ENCODE peak calls at places on chromosomes 2 and 18, in nine cellular contexts. Z is GM23338, M is A549, T is HCT116, Q is HepG2, S is Panc1, E is HL-60, U is SK-N-SH, G is K562. C is an unnamed sample.

GRCh38 chr2:31547485-31547884 is 33.3 kb downstream of the SRD5A2 start:
- DNase-seq in Z (no peak), M (no peak), T (no peak), Q (no peak), S (no peak), E (no peak), U (no peak), G (no peak), C (no peak)

GRCh38 chr2:187390891-187391290 is 57.2 kb downstream of the CALCRL start:
- DNase-seq in Z (no peak), M (peak), T (peak), Q (peak), S (peak), E (no peak), U (no peak), G (no peak), C (no peak)

GRCh38 chr2:231392431-231393148 is 2.9 kb upstream of the B3GNT7 start:
- DNase-seq in Z (no peak), M (no peak), T (no peak), Q (no peak), S (no peak), E (no peak), U (peak), G (no peak), C (no peak)

GRCh38 chr2:176285321-176285720 is 16.1 kb downstream of the MTX2 start:
- DNase-seq in Z (no peak), M (no peak), T (no peak), Q (no peak), S (no peak), E (no peak), U (no peak), G (no peak), C (no peak)

GRCh38 chr18:11008544-11008943 is 140.8 kb downstream of the PIEZO2 start:
- DNase-seq in Z (no peak), M (no peak), T (no peak), Q (peak), S (no peak), E (no peak), U (no peak), G (no peak), C (no peak)

GRCh38 chr2:231306791-231307440 is 88.6 kb upstream of the B3GNT7 start:
- DNase-seq in Z (no peak), M (no peak), T (no peak), Q (no peak), S (no peak), E (no peak), U (no peak), G (no peak), C (no peak)

GRCh38 chr2:117027646-117028045 is 786.8 kb upstream of the DDX18 start:
- DNase-seq in Z (no peak), M (no peak), T (no peak), Q (no peak), S (no peak), E (no peak), U (no peak), G (no peak), C (no peak)

GRCh38 chr18:44080054-44080453 is 600.6 kb upstream of the SETBP1 start:
- DNase-seq in Z (no peak), M (no peak), T (no peak), Q (no peak), S (no peak), E (no peak), U (no peak), G (no peak), C (no peak)

GRCh38 chr2:66577331-66578041 is 142.6 kb downstream of the MEIS1 start:
- DNase-seq in Z (peak), M (peak), T (no peak), Q (no peak), S (no peak), E (no peak), U (no peak), G (no peak), C (no peak)

GRCh38 chr2:47569658-47570398 is 166.9 kb downstream of the MSH2 start:
- DNase-seq in Z (peak), M (no peak), T (no peak), Q (no peak), S (no peak), E (no peak), U (peak), G (no peak), C (no peak)

GRCh38 chr2:119598576-119598975 is 54.3 kb downstream of the CFAP221 start:
- DNase-seq in Z (no peak), M (no peak), T (no peak), Q (no peak), S (no peak), E (no peak), U (peak), G (no peak), C (no peak)

GRCh38 chr2:205948496-205948837 is 137.5 kb downstream of the INO80D start:
- DNase-seq in Z (no peak), M (no peak), T (no peak), Q (no peak), S (no peak), E (no peak), U (no peak), G (no peak), C (no peak)

GRCh38 chr2:7692657-7693161 is 775.5 kb downstream of the RNF144A start:
- DNase-seq in Z (no peak), M (no peak), T (no peak), Q (no peak), S (no peak), E (no peak), U (no peak), G (no peak), C (no peak)

GRCh38 chr2:240933048-240933965 is 27.2 kb downstream of the CROCC2 start:
- DNase-seq in Z (no peak), M (no peak), T (no peak), Q (no peak), S (no peak), E (no peak), U (peak), G (no peak), C (no peak)

GRCh38 chr2:43576983-43577892 is 18.6 kb downstream of the THADA start:
- DNase-seq in Z (peak), M (peak), T (no peak), Q (peak), S (no peak), E (no peak), U (peak), G (peak), C (no peak)

GRCh38 chr18:48575658-48576453 is 37.0 kb downstream of the CTIF start:
- DNase-seq in Z (no peak), M (no peak), T (no peak), Q (peak), S (no peak), E (no peak), U (no peak), G (no peak), C (no peak)

GRCh38 chr2:37833420-37833819 is 91.7 kb upstream of the RMDN2 start:
- DNase-seq in Z (no peak), M (no peak), T (no peak), Q (no peak), S (no peak), E (no peak), U (no peak), G (no peak), C (no peak)

GRCh38 chr2:11347403-11347965 is 3.0 kb upstream of the ROCK2 start:
- DNase-seq in Z (no peak), M (no peak), T (no peak), Q (no peak), S (no peak), E (no peak), U (no peak), G (no peak), C (no peak)

GRCh38 chr18:37440206-37440605 is 125.4 kb downstream of the CELF4 start:
- DNase-seq in Z (no peak), M (no peak), T (no peak), Q (no peak), S (no peak), E (no peak), U (no peak), G (no peak), C (no peak)

GRCh38 chr2:152421521-152422367 is 86.8 kb downstream of the FMNL2 start:
- DNase-seq in Z (no peak), M (peak), T (peak), Q (peak), S (peak), E (peak), U (peak), G (no peak), C (no peak)

GRCh38 chr2:222641336-222641735 is 14.6 kb downstream of the FARSB start:
- DNase-seq in Z (no peak), M (no peak), T (no peak), Q (no peak), S (no peak), E (no peak), U (no peak), G (no peak), C (no peak)

GRCh38 chr2:118110991-118111390 is 22.7 kb downstream of the INSIG2 start:
- DNase-seq in Z (no peak), M (no peak), T (no peak), Q (no peak), S (no peak), E (no peak), U (no peak), G (no peak), C (no peak)

GRCh38 chr2:126786765-126787164 is 111.9 kb upstream of the TEX51 start:
- DNase-seq in Z (no peak), M (no peak), T (no peak), Q (no peak), S (no peak), E (no peak), U (no peak), G (no peak), C (no peak)

GRCh38 chr18:66439207-66439606 is 164.7 kb downstream of the CDH19 start:
- DNase-seq in Z (no peak), M (no peak), T (no peak), Q (no peak), S (no peak), E (no peak), U (no peak), G (no peak), C (no peak)

GRCh38 chr18:50853863-50854271 is 25.1 kb upstream of the ME2 start:
- DNase-seq in Z (no peak), M (peak), T (no peak), Q (peak), S (peak), E (peak), U (no peak), G (no peak), C (no peak)

GRCh38 chr18:33606621-33607020 is 28.6 kb downstream of the ASXL3 start:
- DNase-seq in Z (peak), M (no peak), T (no peak), Q (no peak), S (no peak), E (no peak), U (no peak), G (no peak), C (no peak)

GRCh38 chr2:128236491-128237035 is 82.1 kb downstream of the HS6ST1 start:
- DNase-seq in Z (no peak), M (no peak), T (no peak), Q (no peak), S (no peak), E (no peak), U (no peak), G (no peak), C (no peak)

DNA sequence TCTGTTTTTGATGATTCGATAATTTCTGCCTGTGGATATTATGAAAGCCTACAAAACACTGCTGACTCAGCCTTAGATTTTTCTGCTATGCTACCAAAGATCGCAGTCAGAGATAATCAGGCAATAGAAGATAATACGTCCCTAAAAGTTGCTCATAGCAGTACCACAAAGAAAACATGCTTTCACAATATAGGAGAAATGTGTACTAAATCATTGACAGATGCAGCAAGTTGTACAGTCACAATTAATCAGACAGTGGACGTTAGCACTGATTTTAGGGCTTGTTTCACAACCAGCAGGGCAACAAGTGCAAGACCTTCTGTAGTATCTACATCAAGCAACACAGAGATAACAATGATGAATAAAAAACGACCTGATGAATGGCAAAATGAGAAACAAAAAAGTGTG is 19.5 kb downstream of the RBM44 start:
- DNase-seq in Z (no peak), M (no peak), T (no peak), Q (no peak), S (no peak), E (peak), U (no peak), G (no peak), C (no peak)
- TF ChIP-seq REST in Z (no peak), M (no peak), T (no peak), Q (no peak), S (no peak), E (no peak), U (no peak), G (no peak), C (no peak)

DNA sequence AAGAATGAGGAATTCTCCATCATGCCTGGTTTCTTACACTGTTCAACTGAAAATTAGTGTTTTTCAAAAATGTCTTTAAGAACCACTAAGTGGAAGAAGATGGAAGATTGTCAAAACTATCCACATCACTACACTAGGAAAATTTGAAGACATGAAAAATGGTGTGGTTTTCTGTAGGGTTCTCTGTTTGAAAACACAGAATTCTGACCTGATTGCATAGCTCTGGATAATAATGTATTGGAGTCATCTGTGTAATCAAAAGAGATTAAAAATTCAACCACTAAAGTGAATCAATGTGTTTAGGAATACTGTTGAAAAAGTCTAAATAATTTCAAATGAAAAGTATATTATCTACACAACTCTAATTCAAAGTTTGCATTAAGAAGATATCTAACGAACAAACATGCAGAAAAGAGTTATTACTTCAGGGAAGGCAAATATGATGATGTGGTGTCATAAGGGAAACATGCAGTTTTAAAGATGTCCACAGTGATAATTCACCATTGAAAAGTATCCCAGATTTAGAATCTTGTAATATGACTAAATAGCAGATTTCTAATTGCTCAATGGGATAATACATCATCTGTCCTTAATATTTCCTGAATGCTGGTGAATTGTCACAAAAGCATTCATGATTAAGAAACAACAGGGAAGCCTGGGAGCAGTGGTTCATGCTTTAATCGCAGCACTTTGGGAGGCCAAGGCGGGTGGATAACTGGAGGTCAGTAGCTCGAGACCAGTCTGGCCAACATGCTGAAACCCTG is 116.8 kb downstream of the ERBB4 start:
- DNase-seq in Z (no peak), M (no peak), T (no peak), Q (no peak), S (no peak), E (no peak), U (no peak), G (no peak), C (no peak)
- TF ChIP-seq REST in Z (no peak), M (no peak), T (no peak), Q (no peak), S (no peak), E (no peak), U (no peak), G (no peak), C (no peak)

GRCh38 chr2:132593171-132593570 is 76.8 kb downstream of the LYPD1 start:
- DNase-seq in Z (no peak), M (no peak), T (no peak), Q (no peak), S (no peak), E (no peak), U (no peak), G (no peak), C (no peak)
- TF ChIP-seq REST in Z (no peak), M (no peak), T (no peak), Q (no peak), S (no peak), E (no peak), U (no peak), G (no peak), C (no peak)

DNA sequence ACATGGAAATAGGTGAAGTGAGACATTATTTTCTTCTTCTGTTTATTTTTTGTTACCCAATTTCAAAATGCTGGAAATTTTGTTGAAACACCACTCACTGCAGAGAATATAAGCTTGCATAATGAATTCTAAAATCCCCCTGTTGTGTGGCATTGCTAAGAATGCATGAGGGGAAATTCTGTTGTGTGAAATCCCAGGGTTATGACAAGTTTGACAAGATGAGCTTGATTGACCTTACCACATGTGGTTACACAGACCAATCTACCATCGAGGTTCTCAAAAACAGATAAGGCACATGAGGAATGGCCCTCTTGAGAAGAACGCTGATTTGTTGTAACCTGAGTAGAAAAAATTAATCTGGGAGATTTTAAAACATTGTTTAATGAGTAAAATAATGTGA is 261.6 kb upstream of the MMADHC start:
- DNase-seq in Z (no peak), M (no peak), T (no peak), Q (no peak), S (no peak), E (no peak), U (no peak), G (no peak), C (no peak)
- TF ChIP-seq REST in Z (no peak), M (no peak), T (no peak), Q (no peak), S (no peak), E (no peak), U (no peak), G (no peak), C (no peak)

DNA sequence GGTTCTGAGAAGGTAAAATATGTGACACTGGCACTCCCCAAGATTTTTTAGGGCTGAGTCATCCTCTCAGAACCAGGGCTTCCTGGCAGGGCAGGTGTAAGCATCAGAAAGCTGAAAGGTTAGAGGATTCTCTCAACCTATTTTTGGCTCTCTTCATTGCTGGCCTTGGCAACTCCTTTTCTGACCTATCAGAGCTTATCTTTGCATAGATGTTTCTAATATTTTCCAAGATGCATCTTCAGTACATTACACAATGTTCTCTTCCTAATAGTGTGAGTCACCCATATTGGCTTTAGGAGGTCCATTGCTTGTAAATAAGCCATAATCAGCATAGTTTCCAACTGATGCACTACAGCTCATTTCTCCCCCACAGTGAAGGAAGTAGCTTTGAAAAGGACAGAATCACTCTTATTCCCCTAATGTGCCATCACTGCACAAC is 2008.4 kb upstream of the PIK3C3 start:
- DNase-seq in Z (peak), M (peak), T (peak), Q (no peak), S (no peak), E (no peak), U (no peak), G (no peak), C (no peak)
- TF ChIP-seq REST in Z (no peak), M (no peak), T (no peak), Q (no peak), S (no peak), E (no peak), U (no peak), G (no peak), C (no peak)

GRCh38 chr2:86027913-86028762 is 77.5 kb downstream of the POLR1A start:
- DNase-seq in Z (no peak), M (no peak), T (no peak), Q (no peak), S (no peak), E (no peak), U (no peak), G (no peak), C (no peak)
- TF ChIP-seq REST in Z (no peak), M (no peak), T (no peak), Q (no peak), S (no peak), E (no peak), U (no peak), G (no peak), C (no peak)

C was measured in GM12878.